ENCODE peak calls at places on chromosome 15, in four cellular contexts. U is aorta, Q is choroid plexus epithelial cell, C is AG04450. P is an unnamed sample.
A peak's percentile ranks its signal among the peaks of the same experiment; 100 is the strongest.

GRCh38 chr15:43207024-43207423 is 13.8 kb downstream of the EPB42 start:
- DNase-seq in U (no peak), Q (no peak), C (no peak), P (no peak)

GRCh38 chr15:101088788-101089578 is 162.9 kb downstream of the CHSY1 start:
- DNase-seq in U (peak; percentile 86), Q (peak; percentile 56), C (no peak), P (peak; percentile 92)

GRCh38 chr15:62253294-62253693 is 88.2 kb upstream of the C2CD4B start:
- DNase-seq in U (no peak), Q (no peak), C (no peak), P (no peak)

GRCh38 chr15:63240136-63240535 is 37.3 kb upstream of the APH1B start:
- DNase-seq in U (no peak), Q (no peak), C (no peak), P (no peak)

GRCh38 chr15:71151061-71151460 is 35.8 kb downstream of the THSD4 start:
- DNase-seq in U (no peak), Q (peak; percentile 38), C (no peak), P (no peak)

GRCh38 chr15:31221936-31222515 is 104.6 kb upstream of the KLF13 start:
- DNase-seq in U (no peak), Q (no peak), C (no peak), P (no peak)

GRCh38 chr15:72227192-72227586 is 3.8 kb downstream of the PKM start:
- DNase-seq in U (no peak), Q (peak; percentile 78), C (no peak), P (no peak)

GRCh38 chr15:26634319-26634718 is 138.5 kb downstream of the GABRB3 start:
- DNase-seq in U (no peak), Q (no peak), C (no peak), P (no peak)

GRCh38 chr15:57382222-57382621 is 5.9 kb downstream of the CGNL1 start:
- DNase-seq in U (no peak), Q (no peak), C (no peak), P (no peak)

GRCh38 chr15:22873204-22873701 is 34.8 kb downstream of the NIPA2 start:
- DNase-seq in U (no peak), Q (peak; percentile 92), C (peak; percentile 42), P (no peak)

GRCh38 chr15:78455749-78456148 is 17.7 kb downstream of the IREB2 start:
- DNase-seq in U (no peak), Q (no peak), C (no peak), P (no peak)

GRCh38 chr15:56082263-56082761 is 88.9 kb upstream of the NEDD4 start:
- DNase-seq in U (no peak), Q (no peak), C (no peak), P (no peak)